ENCODE peak calls at places on chromosome 14, in nine cellular contexts. One of them, this sample, is unnamed. For H3K9me3 and H3K4me1, the result is how much of the 10 kb centered on the place peaks cover.

GRCh38 chr14:66638688-66639087 is 130.7 kb downstream of the GPHN start:
- DNase-seq in left lung: no peak
- DNase-seq in thoracic aorta: no peak
- DNase-seq in colonic mucosa: no peak
- DNase-seq in NT2/D1: no peak
- DNase-seq in H9: no peak
- DNase-seq in cardiac muscle cell: no peak
- DNase-seq in body of pancreas: no peak
- DNase-seq in CD8-positive, alpha-beta memory T cell: no peak
- DNase-seq in this sample: no peak

GRCh38 chr14:71488703-71489141 is 443.5 kb upstream of the RGS6 start:
- DNase-seq in left lung: no peak
- DNase-seq in thoracic aorta: no peak
- DNase-seq in colonic mucosa: no peak
- DNase-seq in NT2/D1: no peak
- DNase-seq in H9: no peak
- DNase-seq in cardiac muscle cell: no peak
- DNase-seq in body of pancreas: no peak
- DNase-seq in CD8-positive, alpha-beta memory T cell: no peak
- DNase-seq in this sample: no peak

GRCh38 chr14:31787377-31787776 is 226.2 kb downstream of the NUBPL start:
- DNase-seq in left lung: no peak
- DNase-seq in thoracic aorta: no peak
- DNase-seq in colonic mucosa: no peak
- DNase-seq in NT2/D1: no peak
- DNase-seq in H9: no peak
- DNase-seq in cardiac muscle cell: no peak
- DNase-seq in body of pancreas: no peak
- DNase-seq in CD8-positive, alpha-beta memory T cell: no peak
- DNase-seq in this sample: no peak

GRCh38 chr14:100271247-100271939 is 32.4 kb downstream of the YY1 start:
- DNase-seq in left lung: no peak
- DNase-seq in thoracic aorta: no peak
- DNase-seq in colonic mucosa: peak
- DNase-seq in NT2/D1: no peak
- DNase-seq in H9: no peak
- DNase-seq in cardiac muscle cell: no peak
- DNase-seq in body of pancreas: peak
- DNase-seq in CD8-positive, alpha-beta memory T cell: no peak
- DNase-seq in this sample: peak

GRCh38 chr14:86714153-86714552 is 1184.2 kb downstream of the FLRT2 start:
- DNase-seq in left lung: no peak
- DNase-seq in thoracic aorta: no peak
- DNase-seq in colonic mucosa: no peak
- DNase-seq in NT2/D1: no peak
- DNase-seq in H9: no peak
- DNase-seq in cardiac muscle cell: no peak
- DNase-seq in body of pancreas: no peak
- DNase-seq in CD8-positive, alpha-beta memory T cell: no peak
- DNase-seq in this sample: no peak

GRCh38 chr14:93930296-93930988 is 3.3 kb downstream of the FAM181A start:
- DNase-seq in left lung: no peak
- DNase-seq in thoracic aorta: no peak
- DNase-seq in colonic mucosa: no peak
- DNase-seq in NT2/D1: no peak
- DNase-seq in H9: no peak
- DNase-seq in cardiac muscle cell: no peak
- DNase-seq in body of pancreas: no peak
- DNase-seq in CD8-positive, alpha-beta memory T cell: no peak
- DNase-seq in this sample: no peak

GRCh38 chr14:84254205-84254788 is 1275.6 kb upstream of the FLRT2 start:
- DNase-seq in left lung: no peak
- DNase-seq in thoracic aorta: no peak
- DNase-seq in colonic mucosa: no peak
- DNase-seq in NT2/D1: peak
- DNase-seq in H9: peak
- DNase-seq in cardiac muscle cell: no peak
- DNase-seq in body of pancreas: no peak
- DNase-seq in CD8-positive, alpha-beta memory T cell: no peak
- DNase-seq in this sample: no peak

GRCh38 chr14:72476657-72477499 is 417.0 kb downstream of the DPF3 start:
- DNase-seq in left lung: no peak
- DNase-seq in thoracic aorta: no peak
- DNase-seq in colonic mucosa: no peak
- DNase-seq in NT2/D1: peak
- DNase-seq in H9: peak
- DNase-seq in cardiac muscle cell: no peak
- DNase-seq in body of pancreas: no peak
- DNase-seq in CD8-positive, alpha-beta memory T cell: peak
- DNase-seq in this sample: peak

GRCh38 chr14:63046339-63047268 is 1.3 kb upstream of the KCNH5 start:
- DNase-seq in left lung: no peak
- DNase-seq in thoracic aorta: no peak
- DNase-seq in colonic mucosa: no peak
- DNase-seq in NT2/D1: peak
- DNase-seq in H9: peak
- DNase-seq in cardiac muscle cell: no peak
- DNase-seq in body of pancreas: no peak
- DNase-seq in CD8-positive, alpha-beta memory T cell: no peak
- DNase-seq in this sample: no peak

GRCh38 chr14:104025481-104025975 is 60.0 kb upstream of the ASPG start:
- DNase-seq in left lung: no peak
- DNase-seq in thoracic aorta: no peak
- DNase-seq in colonic mucosa: no peak
- DNase-seq in NT2/D1: no peak
- DNase-seq in H9: no peak
- DNase-seq in cardiac muscle cell: no peak
- DNase-seq in body of pancreas: no peak
- DNase-seq in CD8-positive, alpha-beta memory T cell: no peak
- DNase-seq in this sample: peak

GRCh38 chr14:36976571-36977023 is 195.8 kb downstream of the SLC25A21 start:
- DNase-seq in left lung: peak
- DNase-seq in thoracic aorta: no peak
- DNase-seq in colonic mucosa: no peak
- DNase-seq in NT2/D1: no peak
- DNase-seq in H9: no peak
- DNase-seq in cardiac muscle cell: no peak
- DNase-seq in body of pancreas: no peak
- DNase-seq in CD8-positive, alpha-beta memory T cell: no peak
- DNase-seq in this sample: peak

GRCh38 chr14:56273151-56273550 is 154.9 kb downstream of the PELI2 start:
- DNase-seq in left lung: no peak
- DNase-seq in thoracic aorta: no peak
- DNase-seq in colonic mucosa: no peak
- DNase-seq in NT2/D1: no peak
- DNase-seq in H9: no peak
- DNase-seq in cardiac muscle cell: no peak
- DNase-seq in body of pancreas: peak
- DNase-seq in CD8-positive, alpha-beta memory T cell: no peak
- DNase-seq in this sample: no peak

GRCh38 chr14:56274556-56274955 is 156.3 kb downstream of the PELI2 start:
- DNase-seq in left lung: no peak
- DNase-seq in thoracic aorta: no peak
- DNase-seq in colonic mucosa: no peak
- DNase-seq in NT2/D1: no peak
- DNase-seq in H9: no peak
- DNase-seq in cardiac muscle cell: no peak
- DNase-seq in body of pancreas: no peak
- DNase-seq in CD8-positive, alpha-beta memory T cell: no peak
- DNase-seq in this sample: no peak

GRCh38 chr14:56273949-56274348 is 155.7 kb downstream of the PELI2 start:
- DNase-seq in left lung: no peak
- DNase-seq in thoracic aorta: no peak
- DNase-seq in colonic mucosa: no peak
- DNase-seq in NT2/D1: no peak
- DNase-seq in H9: no peak
- DNase-seq in cardiac muscle cell: no peak
- DNase-seq in body of pancreas: no peak
- DNase-seq in CD8-positive, alpha-beta memory T cell: no peak
- DNase-seq in this sample: no peak

GRCh38 chr14:56268653-56269052 is 150.4 kb downstream of the PELI2 start:
- DNase-seq in left lung: no peak
- DNase-seq in thoracic aorta: no peak
- DNase-seq in colonic mucosa: no peak
- DNase-seq in NT2/D1: no peak
- DNase-seq in H9: no peak
- DNase-seq in cardiac muscle cell: no peak
- DNase-seq in body of pancreas: no peak
- DNase-seq in CD8-positive, alpha-beta memory T cell: no peak
- DNase-seq in this sample: no peak

DNA sequence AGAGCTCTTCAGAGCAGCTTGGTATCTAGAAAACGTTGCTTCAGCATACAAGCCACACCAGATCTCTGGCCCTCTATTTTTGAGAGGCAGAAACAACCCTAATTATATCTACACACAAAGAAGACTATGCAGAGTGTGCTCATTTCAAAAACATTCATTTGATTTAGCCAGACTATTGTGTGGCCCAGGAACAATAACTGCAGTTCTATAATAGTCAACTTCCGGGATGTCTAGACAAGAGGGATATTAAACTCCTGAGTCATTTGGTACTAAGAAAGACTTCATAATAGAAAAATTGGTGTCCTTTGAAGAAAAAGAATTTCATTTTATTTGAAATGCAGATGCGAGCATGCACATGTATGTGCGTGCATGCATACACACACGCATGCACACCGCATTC is 153.8 kb downstream of the PELI2 start:
- DNase-seq in left lung: no peak
- DNase-seq in thoracic aorta: no peak
- DNase-seq in colonic mucosa: no peak
- DNase-seq in NT2/D1: no peak
- DNase-seq in H9: no peak
- DNase-seq in cardiac muscle cell: no peak
- DNase-seq in body of pancreas: no peak
- DNase-seq in CD8-positive, alpha-beta memory T cell: no peak
- DNase-seq in this sample: no peak
- H3K9me3 ChIP-seq in left lung: under half
- H3K9me3 ChIP-seq in thoracic aorta: under half
- H3K9me3 ChIP-seq in colonic mucosa: under half
- H3K9me3 ChIP-seq in NT2/D1: under half
- H3K9me3 ChIP-seq in H9: under half
- H3K9me3 ChIP-seq in cardiac muscle cell: under half
- H3K9me3 ChIP-seq in body of pancreas: under half
- H3K9me3 ChIP-seq in CD8-positive, alpha-beta memory T cell: under half
- H3K9me3 ChIP-seq in this sample: under half

GRCh38 chr14:23129759-23130316 is 10.8 kb upstream of the CEBPE start:
- DNase-seq in left lung: no peak
- DNase-seq in thoracic aorta: no peak
- DNase-seq in colonic mucosa: no peak
- DNase-seq in NT2/D1: no peak
- DNase-seq in H9: no peak
- DNase-seq in cardiac muscle cell: no peak
- DNase-seq in body of pancreas: no peak
- DNase-seq in CD8-positive, alpha-beta memory T cell: no peak
- DNase-seq in this sample: no peak
- H3K4me1 ChIP-seq in left lung: under half
- H3K4me1 ChIP-seq in thoracic aorta: under half
- H3K4me1 ChIP-seq in colonic mucosa: under half
- H3K4me1 ChIP-seq in NT2/D1: under half
- H3K4me1 ChIP-seq in H9: under half
- H3K4me1 ChIP-seq in cardiac muscle cell: under half
- H3K4me1 ChIP-seq in body of pancreas: under half
- H3K4me1 ChIP-seq in CD8-positive, alpha-beta memory T cell: under half
- H3K4me1 ChIP-seq in this sample: under half

GRCh38 chr14:20190596-20190995 is at the start of gene OR11G2:
- DNase-seq in left lung: no peak
- DNase-seq in thoracic aorta: no peak
- DNase-seq in colonic mucosa: no peak
- DNase-seq in NT2/D1: no peak
- DNase-seq in H9: no peak
- DNase-seq in cardiac muscle cell: no peak
- DNase-seq in body of pancreas: no peak
- DNase-seq in CD8-positive, alpha-beta memory T cell: no peak
- DNase-seq in this sample: no peak

GRCh38 chr14:20195911-20196310 is 5.2 kb downstream of the OR11G2 start:
- DNase-seq in left lung: no peak
- DNase-seq in thoracic aorta: no peak
- DNase-seq in colonic mucosa: no peak
- DNase-seq in NT2/D1: no peak
- DNase-seq in H9: no peak
- DNase-seq in cardiac muscle cell: no peak
- DNase-seq in body of pancreas: no peak
- DNase-seq in CD8-positive, alpha-beta memory T cell: no peak
- DNase-seq in this sample: no peak

GRCh38 chr14:20194101-20194500 is 3.4 kb downstream of the OR11G2 start:
- DNase-seq in left lung: no peak
- DNase-seq in thoracic aorta: no peak
- DNase-seq in colonic mucosa: no peak
- DNase-seq in NT2/D1: no peak
- DNase-seq in H9: no peak
- DNase-seq in cardiac muscle cell: no peak
- DNase-seq in body of pancreas: no peak
- DNase-seq in CD8-positive, alpha-beta memory T cell: no peak
- DNase-seq in this sample: no peak

GRCh38 chr14:20191396-20191795 is 700 bp downstream of the OR11G2 start:
- DNase-seq in left lung: no peak
- DNase-seq in thoracic aorta: no peak
- DNase-seq in colonic mucosa: no peak
- DNase-seq in NT2/D1: no peak
- DNase-seq in H9: no peak
- DNase-seq in cardiac muscle cell: no peak
- DNase-seq in body of pancreas: no peak
- DNase-seq in CD8-positive, alpha-beta memory T cell: no peak
- DNase-seq in this sample: no peak
- H3K9me3 ChIP-seq in left lung: under half
- H3K9me3 ChIP-seq in thoracic aorta: under half
- H3K9me3 ChIP-seq in colonic mucosa: under half
- H3K9me3 ChIP-seq in NT2/D1: under half
- H3K9me3 ChIP-seq in H9: half or more
- H3K9me3 ChIP-seq in cardiac muscle cell: under half
- H3K9me3 ChIP-seq in body of pancreas: under half
- H3K9me3 ChIP-seq in CD8-positive, alpha-beta memory T cell: under half
- H3K9me3 ChIP-seq in this sample: under half

GRCh38 chr14:64509036-64509435 is 4.5 kb downstream of the ZBTB1 start:
- DNase-seq in left lung: no peak
- DNase-seq in thoracic aorta: no peak
- DNase-seq in colonic mucosa: peak
- DNase-seq in NT2/D1: no peak
- DNase-seq in H9: peak
- DNase-seq in cardiac muscle cell: no peak
- DNase-seq in body of pancreas: no peak
- DNase-seq in CD8-positive, alpha-beta memory T cell: no peak
- DNase-seq in this sample: no peak

GRCh38 chr14:64507376-64508156 is 3.0 kb downstream of the ZBTB1 start:
- DNase-seq in left lung: no peak
- DNase-seq in thoracic aorta: no peak
- DNase-seq in colonic mucosa: no peak
- DNase-seq in NT2/D1: no peak
- DNase-seq in H9: no peak
- DNase-seq in cardiac muscle cell: no peak
- DNase-seq in body of pancreas: peak
- DNase-seq in CD8-positive, alpha-beta memory T cell: no peak
- DNase-seq in this sample: no peak

GRCh38 chr14:64504897-64505771 is 564 bp downstream of the ZBTB1 start:
- DNase-seq in left lung: peak
- DNase-seq in thoracic aorta: peak
- DNase-seq in colonic mucosa: peak
- DNase-seq in NT2/D1: peak
- DNase-seq in H9: peak
- DNase-seq in cardiac muscle cell: peak
- DNase-seq in body of pancreas: peak
- DNase-seq in CD8-positive, alpha-beta memory T cell: peak
- DNase-seq in this sample: peak

GRCh38 chr14:64508215-64508776 is 3.7 kb downstream of the ZBTB1 start:
- DNase-seq in left lung: no peak
- DNase-seq in thoracic aorta: no peak
- DNase-seq in colonic mucosa: no peak
- DNase-seq in NT2/D1: no peak
- DNase-seq in H9: no peak
- DNase-seq in cardiac muscle cell: no peak
- DNase-seq in body of pancreas: no peak
- DNase-seq in CD8-positive, alpha-beta memory T cell: no peak
- DNase-seq in this sample: no peak

GRCh38 chr14:64506751-64507150 is 2.2 kb downstream of the ZBTB1 start:
- DNase-seq in left lung: no peak
- DNase-seq in thoracic aorta: no peak
- DNase-seq in colonic mucosa: no peak
- DNase-seq in NT2/D1: no peak
- DNase-seq in H9: no peak
- DNase-seq in cardiac muscle cell: no peak
- DNase-seq in body of pancreas: no peak
- DNase-seq in CD8-positive, alpha-beta memory T cell: no peak
- DNase-seq in this sample: no peak
- H3K4me1 ChIP-seq in left lung: under half
- H3K4me1 ChIP-seq in thoracic aorta: under half
- H3K4me1 ChIP-seq in colonic mucosa: under half
- H3K4me1 ChIP-seq in NT2/D1: under half
- H3K4me1 ChIP-seq in H9: under half
- H3K4me1 ChIP-seq in cardiac muscle cell: under half
- H3K4me1 ChIP-seq in body of pancreas: half or more
- H3K4me1 ChIP-seq in CD8-positive, alpha-beta memory T cell: half or more
- H3K4me1 ChIP-seq in this sample: half or more